ENCODE peak calls at places on chromosomes 7 and 10, in four cellular contexts. H is NCI-H748 treated with DMSO at 0.1 percent for 48 hours, S is hypothalamus, Z is NCI-H460. G is an unnamed sample.

GRCh38 chr10:5501976-5502902 is 2.9 kb upstream of the CALML5 start:
- DNase-seq in S (no peak), Z (no peak), H (no peak), G (no peak)

GRCh38 chr10:24054421-24054820 is 154.5 kb upstream of the KIAA1217 start:
- DNase-seq in Z (no peak), H (no peak), S (no peak), G (no peak)

GRCh38 chr10:104297697-104298660 is 29.0 kb downstream of the GSTO2 start:
- DNase-seq in S (no peak), H (no peak), Z (peak), G (no peak)

GRCh38 chr7:123624527-123625183 is 23.0 kb downstream of the ASB15 start:
- DNase-seq in Z (peak), H (no peak), S (no peak), G (peak)

GRCh38 chr10:22531441-22531840 is 182.9 kb downstream of the PIP4K2A start:
- DNase-seq in H (no peak), S (no peak), Z (no peak), G (no peak)

GRCh38 chr7:139427029-139427420 is 56.4 kb downstream of the KLRG2 start:
- DNase-seq in H (no peak), Z (no peak), S (no peak), G (no peak)

GRCh38 chr10:129972145-129972965 is 8.3 kb upstream of the EBF3 start:
- DNase-seq in S (no peak), Z (no peak), H (no peak), G (no peak)

GRCh38 chr10:44395396-44395795 is 10.5 kb upstream of the CXCL12 start:
- DNase-seq in S (no peak), Z (no peak), H (peak), G (no peak)

GRCh38 chr7:30322656-30323355 is 38.4 kb downstream of the ZNRF2 start:
- DNase-seq in Z (no peak), H (no peak), S (no peak), G (no peak)